ENCODE peak calls at places on chromosomes 3 and 15, in ten cellular contexts. V is Caki2; X is activated CD8-positive, alpha-beta memory T cell treated with anti-CD3 and anti-CD28 coated beads for 24 hours; U is stimulated activated CD8-positive, alpha-beta memory T cell treated with anti-CD3 and anti-CD28 coated beads, Interleukin-2, amount 100 ng/mL, for 1 hour; I is GM12891; C is NCI-H2029 treated with DMSO at 0.1 percent for 48 hours; T is CD4-positive, alpha-beta T cell; L is D341Med; A is SIG-M5; O is EH. G is an unnamed sample.

GRCh38 chr15:52466134-52466701 is 62.5 kb downstream of the MYO5A start:
- DNase-seq in T (peak), V (no peak), A (peak), U (no peak), C (no peak), X (peak), I (peak), O (no peak), L (no peak), G (no peak)

GRCh38 chr15:87268675-87269074 is 987.9 kb downstream of the NTRK3 start:
- DNase-seq in T (no peak), L (no peak), X (no peak), V (no peak), O (peak), C (no peak), U (no peak), I (no peak), A (no peak), G (no peak)

GRCh38 chr3:139617656-139618268 is 60.0 kb downstream of the NMNAT3 start:
- DNase-seq in U (no peak), A (no peak), L (no peak), I (no peak), V (no peak), T (no peak), C (no peak), X (no peak), O (no peak), G (no peak)

GRCh38 chr3:129001101-129001816 is at the start of gene EFCC1:
- DNase-seq in V (peak), L (no peak), O (no peak), I (no peak), C (no peak), U (no peak), A (no peak), X (peak), T (no peak), G (no peak)

GRCh38 chr3:191397771-191398170 is 63.2 kb upstream of the PYDC2 start:
- DNase-seq in V (no peak), L (no peak), T (no peak), O (no peak), X (no peak), U (no peak), C (no peak), A (no peak), I (no peak), G (no peak)

GRCh38 chr15:32700501-32701150 is 17.2 kb upstream of the GREM1 start:
- DNase-seq in C (no peak), T (no peak), A (no peak), X (no peak), O (no peak), U (no peak), I (no peak), V (no peak), L (no peak), G (no peak)

GRCh38 chr15:25739687-25740121 is 123.4 kb downstream of the ATP10A start:
- DNase-seq in T (peak), A (no peak), U (no peak), V (peak), L (no peak), C (no peak), I (no peak), O (peak), X (no peak), G (no peak)

GRCh38 chr15:44584162-44584749 is 47.3 kb downstream of the EIF3J start:
- DNase-seq in I (no peak), U (peak), X (no peak), C (no peak), V (peak), L (peak), T (peak), A (no peak), O (peak), G (no peak)

GRCh38 chr3:172520332-172520831 is 2.8 kb downstream of the TNFSF10 start:
- DNase-seq in C (no peak), O (peak), X (no peak), T (no peak), V (no peak), L (no peak), I (no peak), U (no peak), A (no peak), G (peak)

GRCh38 chr15:95760508-95760907 is 570.0 kb upstream of the NR2F2 start:
- DNase-seq in C (no peak), X (no peak), V (peak), T (no peak), U (no peak), O (peak), I (no peak), A (no peak), L (no peak), G (no peak)

G was measured in epithelial cell of prostate.